ENCODE peak calls at places on chromosomes 3 and 15, in eight cellular contexts. B is uterus; C is BJ; W is K562; S is OCI-LY7; V is SK-N-SH; U is AG10803; O is CD8-positive, alpha-beta T cell. H is an unnamed sample.

GRCh38 chr3:20054549-20054987 is 14.3 kb downstream of the KAT2B start:
- DNase-seq in O (peak), S (peak), U (peak), V (peak), W (no peak), B (no peak), C (no peak), H (peak)

GRCh38 chr3:31550452-31551251 is 17.9 kb downstream of the STT3B start:
- DNase-seq in U (peak), B (no peak), O (no peak), V (peak), S (peak), W (peak), C (no peak), H (no peak)

GRCh38 chr15:39415634-39416033 is 165.2 kb upstream of the THBS1 start:
- DNase-seq in W (no peak), O (no peak), S (no peak), V (no peak), B (no peak), U (no peak), C (no peak), H (no peak)

GRCh38 chr3:70090322-70090913 is 90.9 kb downstream of the SAMMSON start:
- DNase-seq in W (peak), O (no peak), C (no peak), S (peak), B (no peak), U (peak), V (peak), H (no peak)

GRCh38 chr3:100297784-100298183 is 36.8 kb upstream of the NIT2 start:
- DNase-seq in V (no peak), S (no peak), U (no peak), C (no peak), B (no peak), O (no peak), W (no peak), H (no peak)

GRCh38 chr3:66468016-66468735 is 32.6 kb downstream of the LRIG1 start:
- DNase-seq in W (no peak), V (no peak), U (peak), S (no peak), B (no peak), O (no peak), C (no peak), H (no peak)

GRCh38 chr15:35929740-35930444 is 383.9 kb upstream of the DPH6 start:
- DNase-seq in V (no peak), U (no peak), W (no peak), S (no peak), C (no peak), B (no peak), O (no peak), H (no peak)

GRCh38 chr3:23389089-23389488 is 186.0 kb downstream of the UBE2E2 start:
- DNase-seq in O (no peak), B (no peak), C (no peak), S (peak), W (no peak), U (no peak), V (no peak), H (no peak)

GRCh38 chr3:168455814-168456213 is 360.1 kb upstream of the GOLIM4 start:
- DNase-seq in S (no peak), B (no peak), W (no peak), U (no peak), C (no peak), O (no peak), V (no peak), H (no peak)

GRCh38 chr3:122021811-122022401 is at the start of gene ILDR1:
- DNase-seq in C (no peak), S (peak), B (no peak), W (peak), V (peak), U (no peak), O (no peak), H (no peak)

GRCh38 chr15:91853968-91854943 is 748 bp downstream of the SLCO3A1 start:
- DNase-seq in B (peak), S (peak), W (no peak), V (peak), O (peak), C (no peak), U (peak), H (peak)

GRCh38 chr3:32510075-32510724 is 7.5 kb upstream of the CMTM6 start:
- DNase-seq in U (peak), W (peak), O (peak), S (peak), B (peak), C (peak), V (peak), H (peak)

GRCh38 chr3:195187609-195188529 is 83.1 kb downstream of the XXYLT1 start:
- DNase-seq in W (no peak), V (no peak), C (peak), B (no peak), U (peak), S (no peak), O (no peak), H (no peak)

GRCh38 chr15:52557242-52557641 is 11.6 kb downstream of the ARPP19 start:
- DNase-seq in O (no peak), B (no peak), W (no peak), S (no peak), V (no peak), C (no peak), U (no peak), H (no peak)

GRCh38 chr3:135991621-135992020 is 26.1 kb downstream of the PPP2R3A start:
- DNase-seq in B (no peak), C (no peak), O (no peak), V (no peak), U (no peak), W (no peak), S (no peak), H (no peak)

GRCh38 chr15:67834249-67834592 is 5.6 kb downstream of the RNU6-1 start:
- DNase-seq in B (no peak), S (no peak), U (no peak), C (no peak), V (no peak), O (no peak), W (no peak), H (no peak)
- H3K4me3 ChIP-seq in B (peak), S (peak), U (no peak), C (no peak), V (no peak), O (peak), W (peak), H (peak)

GRCh38 chr15:96335429-96335807 is 4.9 kb downstream of the NR2F2 start:
- DNase-seq in O (no peak), B (no peak), S (no peak), V (no peak), C (no peak), U (no peak), W (no peak), H (no peak)
- H3K4me3 ChIP-seq in O (no peak), B (peak), S (no peak), V (peak), C (peak), U (peak), W (peak), H (peak)

GRCh38 chr3:58350627-58351013 is 17.9 kb downstream of the PXK start:
- DNase-seq in C (no peak), V (no peak), W (peak), B (no peak), S (no peak), U (peak), O (no peak), H (no peak)

GRCh38 chr3:58353722-58354553 is 21.2 kb downstream of the PXK start:
- DNase-seq in O (no peak), W (no peak), S (peak), U (peak), V (no peak), B (no peak), C (no peak), H (no peak)

GRCh38 chr3:58352624-58353023 is 19.9 kb downstream of the PXK start:
- DNase-seq in S (no peak), B (no peak), W (no peak), V (no peak), C (no peak), O (no peak), U (no peak), H (no peak)

GRCh38 chr3:58349792-58350626 is 17.3 kb downstream of the PXK start:
- DNase-seq in V (no peak), C (no peak), B (no peak), U (no peak), S (peak), O (no peak), W (no peak), H (no peak)

DNA sequence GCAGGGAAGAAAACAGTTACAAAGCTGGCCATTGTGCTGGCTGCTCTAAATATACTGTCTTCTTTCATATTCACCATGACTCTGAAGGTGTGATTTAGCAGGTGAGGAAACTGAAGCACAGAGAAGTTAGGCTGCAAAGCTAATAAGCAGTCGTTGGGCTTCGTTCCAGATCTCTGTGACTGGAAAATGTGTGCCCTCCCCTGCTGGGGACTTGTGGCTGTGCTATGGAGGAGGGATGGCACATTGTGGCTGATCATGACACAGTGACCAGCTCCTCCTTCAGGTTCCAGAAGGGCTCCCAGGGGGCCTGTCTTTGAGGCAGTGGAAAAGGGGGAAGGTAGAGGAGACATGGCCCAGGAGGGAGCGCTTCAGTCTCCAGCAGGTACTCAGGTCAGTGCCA is 19.2 kb downstream of the PXK start:
- DNase-seq in O (no peak), B (no peak), C (no peak), V (peak), S (peak), U (no peak), W (no peak), H (no peak)
- H3K4me3 ChIP-seq in O (no peak), B (no peak), C (no peak), V (no peak), S (peak), U (no peak), W (no peak), H (no peak)

DNA sequence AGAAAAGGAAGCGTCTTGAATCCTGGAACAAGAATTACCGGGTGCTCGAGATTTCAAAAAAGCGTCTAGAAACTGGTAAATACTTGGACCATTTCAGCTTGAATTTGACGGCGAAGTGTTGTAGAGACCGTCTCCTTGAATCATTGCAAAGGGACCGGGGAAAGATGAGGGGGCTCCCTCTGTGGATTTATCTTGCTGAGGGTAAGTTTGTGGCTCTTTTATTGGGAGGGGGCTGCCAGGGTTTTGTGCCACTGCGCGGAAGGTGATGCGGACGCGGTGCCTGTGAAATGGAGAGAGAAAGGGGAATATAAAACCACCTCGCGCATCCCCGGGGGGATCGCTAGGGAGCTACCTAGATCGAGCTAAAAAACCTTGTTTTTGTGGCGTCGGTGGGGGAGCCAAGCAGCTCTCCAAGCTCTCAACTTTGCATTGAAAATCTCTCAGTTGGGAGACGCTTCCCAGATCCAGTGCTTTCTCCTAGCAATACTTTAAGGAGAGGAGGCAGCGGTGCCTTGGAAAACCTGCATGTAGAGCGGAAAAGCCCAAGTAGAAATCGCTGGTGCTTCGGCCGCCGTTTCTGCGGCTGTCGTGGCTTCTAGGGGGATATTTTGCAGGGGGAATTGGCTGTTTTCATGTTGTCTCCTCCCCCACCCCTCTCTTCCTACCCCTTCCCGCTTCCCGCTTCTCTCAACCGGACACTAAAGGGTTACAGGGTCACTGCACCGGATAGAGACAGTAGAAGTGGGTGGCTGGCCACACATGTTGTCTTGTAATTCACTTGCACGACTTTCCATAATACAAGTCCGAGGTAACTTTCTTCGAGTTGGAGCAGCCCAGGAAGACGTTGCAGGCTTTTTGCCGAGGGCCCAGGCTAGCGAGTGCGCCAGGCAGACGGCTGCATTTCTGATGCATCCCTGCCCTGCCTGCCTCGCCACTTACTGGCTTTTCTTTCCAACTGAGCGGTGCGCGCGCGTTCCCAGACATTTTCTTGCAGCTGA is 187.6 kb downstream of the NLGN1 start:
- DNase-seq in U (peak), O (no peak), B (no peak), V (peak), C (peak), S (no peak), W (no peak), H (peak)
- H3K4me3 ChIP-seq in U (peak), O (no peak), B (peak), V (peak), C (peak), S (no peak), W (no peak), H (peak)

DNA sequence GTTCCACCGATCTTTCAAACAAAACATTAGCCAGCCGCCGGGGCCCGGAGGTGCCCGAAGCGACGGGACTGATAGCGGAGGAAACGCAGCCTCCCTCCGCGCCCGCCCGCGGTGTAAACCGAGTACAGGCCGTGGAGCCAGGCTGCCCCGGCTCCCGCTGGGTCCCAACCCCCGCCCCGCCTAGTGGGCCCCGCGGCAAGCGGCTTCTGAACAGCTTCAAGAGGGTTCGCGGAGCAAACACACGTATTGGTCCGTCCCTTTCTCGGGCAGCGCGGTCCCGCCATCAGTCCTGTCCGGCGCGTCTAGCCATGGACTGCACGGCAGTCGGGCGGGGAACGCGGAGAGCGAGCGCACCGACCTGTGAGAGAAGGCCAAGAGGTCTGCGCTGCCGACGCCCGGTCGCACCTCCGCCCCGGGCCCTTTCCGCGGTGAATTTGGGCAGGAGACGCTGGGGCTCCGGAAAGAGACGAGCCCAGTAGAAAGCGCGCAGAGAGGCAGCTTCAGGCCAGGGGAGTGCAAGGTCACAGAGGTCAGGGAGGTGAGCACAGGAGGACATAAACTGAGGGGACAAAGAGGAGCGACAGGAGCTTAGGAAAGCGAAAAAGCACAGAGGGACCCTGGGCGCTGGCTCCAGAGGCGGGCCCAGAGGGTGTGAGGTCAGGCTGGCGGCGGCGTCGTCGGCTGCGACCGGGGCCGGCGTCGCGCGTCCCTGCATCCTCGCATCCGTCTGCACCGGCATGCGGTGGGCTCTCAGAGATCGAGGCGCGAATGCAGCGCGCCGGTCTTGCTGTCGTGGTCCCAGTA is 1.9 kb downstream of the FOXL2 start:
- DNase-seq in B (no peak), W (peak), V (peak), S (no peak), C (no peak), O (no peak), U (peak), H (peak)
- H3K4me3 ChIP-seq in B (peak), W (peak), V (no peak), S (no peak), C (no peak), O (peak), U (peak), H (peak)

GRCh38 chr3:170414202-170414663 is 4.4 kb upstream of the CLDN11 start:
- DNase-seq in C (peak), S (peak), O (no peak), V (peak), U (peak), W (peak), B (peak), H (peak)
- H3K4me3 ChIP-seq in C (no peak), S (no peak), O (no peak), V (no peak), U (no peak), W (no peak), B (no peak), H (no peak)

H was measured in testis.